ENCODE peak calls at places on chromosomes 16 and 17, in eight cellular contexts. Y is body of pancreas, S is breast epithelium, Q is adrenal gland, A is tibial artery, W is PC-9, U is neural progenitor cell, X is left ventricle myocardium inferior. V is an unnamed sample.
A peak's percentile ranks its signal among the peaks of the same experiment; 100 is the strongest.

GRCh38 chr17:5138616-5139453 is 23.0 kb downstream of the USP6 start:
- DNase-seq in Y (no peak), S (no peak), Q (no peak), A (no peak), W (no peak), U (no peak), X (no peak), V (no peak)

GRCh38 chr17:57674894-57675293 is 70.2 kb downstream of the CCDC182 start:
- DNase-seq in Y (no peak), S (no peak), Q (no peak), A (no peak), W (no peak), U (no peak), X (no peak), V (no peak)

GRCh38 chr17:21288581-21289017 is 4.1 kb downstream of the MAP2K3 start:
- DNase-seq in Y (peak; percentile 44), S (no peak), Q (no peak), A (no peak), W (no peak), U (no peak), X (no peak), V (peak; percentile 29)

GRCh38 chr17:65356524-65356923 is 204.9 kb downstream of the AXIN2 start:
- DNase-seq in Y (no peak), S (no peak), Q (no peak), A (no peak), W (no peak), U (no peak), X (no peak), V (no peak)

GRCh38 chr16:71972356-71972755 is 27.8 kb downstream of the PKD1L3 start:
- DNase-seq in Y (no peak), S (no peak), Q (no peak), A (no peak), W (no peak), U (no peak), X (no peak), V (no peak)

GRCh38 chr16:81647527-81647926 is 131.6 kb upstream of the PLCG2 start:
- DNase-seq in Y (no peak), S (no peak), Q (peak; percentile 62), A (no peak), W (peak; percentile 51), U (no peak), X (no peak), V (peak; percentile 27)

GRCh38 chr17:81510798-81511549 is 1.6 kb downstream of the ACTG1 start:
- DNase-seq in Y (no peak), S (no peak), Q (no peak), A (no peak), W (no peak), U (no peak), X (no peak), V (no peak)

GRCh38 chr17:15966879-15967248 is 21.9 kb downstream of the ADORA2B start:
- DNase-seq in Y (no peak), S (no peak), Q (peak; percentile 10), A (no peak), W (peak; percentile 88), U (peak; percentile 53), X (no peak), V (peak; percentile 29)

GRCh38 chr16:81586421-81586820 is 141.8 kb downstream of the CMIP start:
- DNase-seq in Y (no peak), S (no peak), Q (no peak), A (no peak), W (peak; percentile 81), U (no peak), X (no peak), V (no peak)

GRCh38 chr17:7440113-7440822 is 956 bp downstream of the FGF11 start:
- DNase-seq in Y (peak; percentile 73), S (peak; percentile 58), Q (peak; percentile 93), A (peak; percentile 55), W (no peak), U (peak; percentile 73), X (peak; percentile 71), V (peak; percentile 80)

GRCh38 chr17:72412650-72413076 is 291.8 kb downstream of the SOX9 start:
- DNase-seq in Y (no peak), S (no peak), Q (no peak), A (no peak), W (peak; percentile 34), U (no peak), X (peak; percentile 29), V (no peak)

GRCh38 chr16:85151603-85152413 is 39.5 kb upstream of the CIBAR2 start:
- DNase-seq in Y (peak; percentile 68), S (peak; percentile 88), Q (peak; percentile 81), A (peak; percentile 80), W (no peak), U (no peak), X (peak; percentile 83), V (peak; percentile 57)

GRCh38 chr17:489758-490329 is 137.2 kb upstream of the RPH3AL start:
- DNase-seq in Y (peak; percentile 29), S (no peak), Q (peak; percentile 33), A (no peak), W (no peak), U (peak; percentile 52), X (no peak), V (peak; percentile 58)

GRCh38 chr16:68275611-68276191 is 11.4 kb downstream of the SLC7A6 start:
- DNase-seq in Y (no peak), S (no peak), Q (no peak), A (no peak), W (no peak), U (no peak), X (no peak), V (no peak)

GRCh38 chr16:8720967-8721692 is 46.7 kb downstream of the ABAT start:
- DNase-seq in Y (peak; percentile 77), S (no peak), Q (no peak), A (no peak), W (no peak), U (no peak), X (no peak), V (no peak)

GRCh38 chr17:77096570-77097214 is 44.1 kb upstream of the SEC14L1 start:
- DNase-seq in Y (peak; percentile 68), S (no peak), Q (peak; percentile 82), A (peak; percentile 55), W (no peak), U (no peak), X (no peak), V (no peak)

GRCh38 chr17:45361451-45361850 is 44.6 kb upstream of the MAP3K14 start:
- DNase-seq in Y (no peak), S (no peak), Q (no peak), A (peak; percentile 41), W (no peak), U (no peak), X (no peak), V (no peak)

GRCh38 chr17:53823341-53824050 is 769 bp downstream of the KIF2B start:
- DNase-seq in Y (no peak), S (no peak), Q (no peak), A (no peak), W (no peak), U (no peak), X (no peak), V (peak; percentile 30)

GRCh38 chr17:50426472-50426782 is 409 bp downstream of the ACSF2 start:
- DNase-seq in Y (no peak), S (no peak), Q (no peak), A (no peak), W (no peak), U (no peak), X (no peak), V (no peak)
- H3K4me1 ChIP-seq in Y (peaks cover 67% of the 10 kb centered on the region), S (peaks cover 6% of the 10 kb centered on the region), Q (peaks cover 52% of the 10 kb centered on the region), A (peaks cover 33% of the 10 kb centered on the region), W (peaks cover 84% of the 10 kb centered on the region), U (peaks cover 13% of the 10 kb centered on the region), X (peaks cover 44% of the 10 kb centered on the region), V (peaks cover 41% of the 10 kb centered on the region)

GRCh38 chr16:77375396-77375795 is 59.4 kb downstream of the ADAMTS18 start:
- DNase-seq in Y (no peak), S (no peak), Q (no peak), A (no peak), W (no peak), U (no peak), X (no peak), V (no peak)

GRCh38 chr16:77374384-77374783 is 60.5 kb downstream of the ADAMTS18 start:
- DNase-seq in Y (no peak), S (no peak), Q (no peak), A (no peak), W (peak; percentile 66), U (no peak), X (no peak), V (no peak)

GRCh38 chr16:77373726-77374125 is 61.1 kb downstream of the ADAMTS18 start:
- DNase-seq in Y (no peak), S (no peak), Q (no peak), A (no peak), W (no peak), U (no peak), X (no peak), V (no peak)

GRCh38 chr16:77376358-77376757 is 58.5 kb downstream of the ADAMTS18 start:
- DNase-seq in Y (no peak), S (no peak), Q (no peak), A (no peak), W (no peak), U (no peak), X (no peak), V (no peak)
- TF ChIP-seq CTCF in Y (no peak), S (no peak), Q (no peak), A (no peak), W (peak; percentile 35), U (peak; percentile 39), X (no peak), V (no peak)

DNA sequence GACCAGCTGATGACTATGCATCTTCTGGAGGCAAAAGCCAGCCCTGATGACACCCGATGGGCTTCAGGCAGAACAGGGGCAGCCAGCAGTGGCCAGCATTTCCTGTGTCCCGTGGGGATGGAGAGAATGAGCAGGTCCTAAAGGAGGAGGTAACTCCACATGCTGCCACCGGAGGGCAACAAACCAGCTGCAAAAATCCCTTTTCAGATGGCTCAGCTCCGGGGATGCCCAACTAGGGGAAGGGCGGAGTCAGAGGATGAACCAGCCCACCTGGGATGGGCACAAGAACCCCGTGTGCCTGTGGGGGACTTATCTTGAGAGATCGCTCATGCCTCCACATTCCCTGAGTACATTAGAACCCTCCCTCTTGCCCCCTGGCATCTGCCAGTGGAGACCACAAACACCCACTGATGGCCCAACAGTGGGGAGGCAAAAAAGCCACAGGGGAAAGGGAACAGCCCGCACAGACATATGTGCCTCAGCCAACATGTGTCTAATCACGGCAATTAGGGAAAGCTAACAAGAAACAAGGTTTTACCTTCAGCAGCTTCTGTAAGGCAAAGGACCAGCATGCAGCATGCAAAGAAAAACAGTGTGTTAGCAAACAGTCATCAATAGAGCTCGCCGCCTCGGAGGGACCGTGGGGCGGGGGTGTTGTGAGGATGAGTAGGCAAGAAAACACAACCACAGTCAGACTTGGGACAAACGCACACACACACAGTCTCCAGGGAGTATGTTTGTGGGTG is 64.1 kb downstream of the MYO18A start:
- DNase-seq in Y (peak; percentile 30), S (no peak), Q (peak; percentile 40), A (no peak), W (peak; percentile 38), U (peak; percentile 75), X (no peak), V (no peak)
- H3K4me1 ChIP-seq in Y (peaks cover 20% of the 10 kb centered on the region), S (peaks cover 5% of the 10 kb centered on the region), Q (peaks cover 5% of the 10 kb centered on the region), A (peaks cover 8% of the 10 kb centered on the region), W (no peaks in the 10 kb centered on the region), U (peaks cover 10% of the 10 kb centered on the region), X (peaks cover 44% of the 10 kb centered on the region), V (peaks cover 5% of the 10 kb centered on the region)

GRCh38 chr17:10772425-10773380 is 31.2 kb downstream of the TMEM238L start:
- DNase-seq in Y (peak; percentile 54), S (no peak), Q (no peak), A (no peak), W (no peak), U (peak; percentile 82), X (no peak), V (no peak)
- TF ChIP-seq CTCF in Y (peak; percentile 79), S (peak; percentile 34), Q (peak; percentile 52), A (peak; percentile 23), W (peak; percentile 84), U (peak; percentile 82), X (peak; percentile 59), V (peak; percentile 23)